ENCODE peak calls at places on chromosomes 12 and 14, in nine cellular contexts. S is endothelial cell of umbilical vein, L is esophagus muscularis mucosa, V is IMR-90, C is lower leg skin, R is thyroid gland, U is prostate gland, O is ovary, G is uterus. Q is an unnamed sample.

GRCh38 chr12:84507914-84508313 is 404.7 kb downstream of the SLC6A15 start:
- DNase-seq in S (no peak), L (no peak), V (no peak), C (no peak), R (no peak), U (no peak), O (no peak), G (no peak), Q (no peak)

GRCh38 chr14:25396128-25396527 is 346.2 kb upstream of the STXBP6 start:
- DNase-seq in S (peak; percentile 50), L (no peak), V (no peak), C (no peak), R (no peak), U (no peak), O (no peak), G (no peak), Q (no peak)

GRCh38 chr12:52521175-52521574 is 981 bp upstream of the KRT5 start:
- DNase-seq in S (no peak), L (peak; percentile 86), V (no peak), C (peak; percentile 85), R (no peak), U (peak; percentile 80), O (no peak), G (no peak), Q (no peak)

GRCh38 chr14:104344815-104345214 is 206.4 kb downstream of the KIF26A start:
- DNase-seq in S (no peak), L (no peak), V (no peak), C (no peak), R (no peak), U (no peak), O (no peak), G (no peak), Q (no peak)

GRCh38 chr12:53004582-53004981 is 1.7 kb upstream of the EIF4B start:
- DNase-seq in S (no peak), L (no peak), V (peak; percentile 24), C (no peak), R (no peak), U (no peak), O (no peak), G (no peak), Q (peak; percentile 30)

GRCh38 chr12:94495458-94496137 is 35.9 kb upstream of the CEP83 start:
- DNase-seq in S (no peak), L (no peak), V (no peak), C (no peak), R (no peak), U (no peak), O (no peak), G (no peak), Q (no peak)

GRCh38 chr14:73741386-73741875 is 27.2 kb upstream of the PNMA1 start:
- DNase-seq in S (peak; percentile 97), L (no peak), V (peak; percentile 66), C (peak; percentile 95), R (peak; percentile 65), U (no peak), O (peak; percentile 71), G (peak; percentile 66), Q (peak; percentile 98)

GRCh38 chr12:2384533-2385328 is 331.9 kb downstream of the CACNA1C start:
- DNase-seq in S (no peak), L (no peak), V (peak; percentile 87), C (peak; percentile 61), R (no peak), U (no peak), O (no peak), G (peak; percentile 62), Q (no peak)

GRCh38 chr12:124465473-124465872 is 101.9 kb downstream of the NCOR2 start:
- DNase-seq in S (no peak), L (no peak), V (no peak), C (no peak), R (no peak), U (no peak), O (no peak), G (no peak), Q (no peak)

GRCh38 chr12:123488539-123489230 is 30.7 kb downstream of the SNRNP35 start:
- DNase-seq in S (no peak), L (no peak), V (no peak), C (no peak), R (no peak), U (no peak), O (no peak), G (no peak), Q (no peak)

GRCh38 chr12:63862187-63863107 is 17.9 kb downstream of the SRGAP1 start:
- DNase-seq in S (peak; percentile 19), L (peak; percentile 8), V (no peak), C (no peak), R (peak; percentile 86), U (peak; percentile 24), O (no peak), G (no peak), Q (no peak)

GRCh38 chr12:74334770-74335169 is 202.9 kb upstream of the ATXN7L3B start:
- DNase-seq in S (peak; percentile 4), L (no peak), V (peak; percentile 6), C (no peak), R (no peak), U (no peak), O (no peak), G (no peak), Q (no peak)

GRCh38 chr12:68129979-68130378 is 29.6 kb downstream of the IFNG start:
- DNase-seq in S (no peak), L (no peak), V (no peak), C (no peak), R (no peak), U (no peak), O (no peak), G (no peak), Q (no peak)

GRCh38 chr12:15629108-15629507 is 160.1 kb downstream of the EPS8 start:
- DNase-seq in S (peak; percentile 90), L (no peak), V (peak; percentile 98), C (peak; percentile 86), R (peak; percentile 61), U (peak; percentile 7), O (peak; percentile 57), G (peak; percentile 72), Q (peak; percentile 22)
- H3K4me3 ChIP-seq in S (no peak overlapping the region), L (peak overlapping the region; percentile 15), V (no peak overlapping the region), C (no peak overlapping the region), R (no peak overlapping the region), U (no peak overlapping the region), O (no peak overlapping the region), G (no peak overlapping the region), Q (no peak overlapping the region)

DNA sequence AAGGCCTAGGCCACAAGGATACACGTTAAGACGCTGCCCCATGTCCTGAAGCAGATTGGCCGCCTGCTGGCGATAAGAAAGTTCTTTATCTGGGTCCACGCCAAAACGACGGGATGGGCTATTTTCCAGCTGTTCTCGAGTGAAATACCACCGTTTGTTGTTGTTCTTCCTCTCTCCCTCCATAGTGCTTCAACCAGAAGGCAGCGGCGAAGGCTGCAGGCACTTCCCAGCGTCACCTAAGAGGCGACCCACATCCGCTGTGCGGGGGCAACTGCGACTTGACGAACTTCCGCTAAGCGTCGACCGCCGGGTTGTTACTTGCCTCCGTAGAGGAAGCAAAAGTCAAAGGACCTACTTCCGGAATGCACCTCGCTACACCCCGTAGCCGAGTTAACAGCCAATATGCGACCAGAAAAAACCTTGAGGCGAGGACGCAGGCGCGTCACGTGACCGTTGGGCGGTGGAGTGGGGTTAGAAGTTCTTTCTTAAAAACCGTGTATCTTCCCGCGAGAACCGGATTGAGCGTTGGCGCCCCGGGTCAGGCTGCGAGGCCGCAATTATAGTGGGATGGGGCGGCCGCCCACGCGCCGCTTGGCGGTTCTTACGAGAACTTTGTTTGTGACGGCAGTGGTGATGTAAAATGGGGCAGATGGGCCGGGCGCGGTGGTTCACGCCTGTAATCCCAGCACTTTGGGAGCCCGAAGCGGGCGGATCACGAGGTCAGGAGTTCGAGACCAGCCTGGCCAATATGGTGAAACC is at the start of gene CCNT1:
- DNase-seq in S (peak; percentile 100), L (peak; percentile 100), V (peak; percentile 100), C (peak; percentile 100), R (peak; percentile 99), U (peak; percentile 97), O (peak; percentile 98), G (peak; percentile 98), Q (peak; percentile 100)
- TF ChIP-seq POLR2A in S (peak; percentile 61), L (peak; percentile 81), V (peak; percentile 94), C (no peak), R (peak; percentile 30), U (peak; percentile 16), O (peak; percentile 83), G (peak; percentile 23), Q (peak; percentile 68)

GRCh38 chr14:89163237-89163636 is 253.8 kb downstream of the FOXN3 start:
- DNase-seq in S (no peak), L (no peak), V (no peak), C (no peak), R (no peak), U (no peak), O (no peak), G (no peak), Q (no peak)

GRCh38 chr14:89165810-89166209 is 251.2 kb downstream of the FOXN3 start:
- DNase-seq in S (no peak), L (no peak), V (peak; percentile 10), C (no peak), R (no peak), U (no peak), O (no peak), G (no peak), Q (no peak)

GRCh38 chr14:89162586-89162985 is 254.4 kb downstream of the FOXN3 start:
- DNase-seq in S (no peak), L (no peak), V (no peak), C (no peak), R (no peak), U (no peak), O (no peak), G (no peak), Q (no peak)

GRCh38 chr14:89165189-89165809 is 251.7 kb downstream of the FOXN3 start:
- DNase-seq in S (peak; percentile 96), L (no peak), V (no peak), C (no peak), R (no peak), U (no peak), O (no peak), G (no peak), Q (peak; percentile 28)

DNA sequence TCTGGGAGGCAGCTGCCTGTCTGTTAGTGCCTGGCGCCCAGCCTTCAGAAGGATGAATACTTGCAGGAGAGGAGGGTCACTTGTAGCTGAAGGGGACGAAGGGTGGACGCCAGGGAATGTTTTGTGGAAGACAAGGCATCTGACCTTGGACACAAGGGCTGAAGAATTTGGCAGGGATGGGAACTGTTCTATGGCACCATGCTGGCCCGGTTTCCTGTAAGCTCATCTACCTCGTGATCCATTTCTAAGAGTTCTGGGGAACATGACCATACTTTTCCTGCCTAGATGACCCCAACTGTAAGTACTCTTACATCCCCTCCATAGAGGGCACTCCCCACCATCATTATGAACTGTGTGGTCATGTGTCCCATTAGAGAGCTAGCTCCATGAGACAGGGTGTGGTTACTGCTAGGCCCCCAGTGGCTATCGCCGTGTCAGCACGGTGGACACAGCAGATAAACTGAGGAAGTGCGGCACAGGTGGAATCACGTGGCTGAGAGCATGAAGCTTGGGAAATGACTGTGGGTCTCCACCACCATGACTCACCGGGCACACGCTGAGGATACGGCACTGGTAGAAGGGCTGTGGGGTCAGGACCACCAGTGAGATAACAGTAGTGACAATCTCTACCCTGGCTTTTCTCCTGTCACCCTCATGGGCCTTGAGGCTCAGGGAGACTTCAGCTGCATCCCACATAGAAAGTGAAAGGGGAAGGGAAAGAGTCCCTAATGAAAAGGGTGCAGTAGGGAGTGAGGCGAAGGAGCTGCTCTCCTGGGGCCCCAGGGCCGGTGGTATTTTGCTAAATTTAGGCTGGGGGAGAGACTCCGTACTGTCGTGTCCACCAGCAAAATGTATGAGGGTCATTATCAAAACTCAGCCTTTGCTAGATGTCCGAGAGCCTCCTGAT is 252.6 kb downstream of the FOXN3 start:
- DNase-seq in S (peak; percentile 16), L (no peak), V (no peak), C (no peak), R (no peak), U (no peak), O (no peak), G (no peak), Q (no peak)
- H3K4me3 ChIP-seq in S (no peak overlapping the region), L (peak overlapping the region; percentile 23), V (no peak overlapping the region), C (no peak overlapping the region), R (no peak overlapping the region), U (no peak overlapping the region), O (no peak overlapping the region), G (no peak overlapping the region), Q (no peak overlapping the region)

GRCh38 chr12:56864318-56864717 is 69.9 kb downstream of the SDR9C7 start:
- DNase-seq in S (no peak), L (no peak), V (no peak), C (no peak), R (no peak), U (no peak), O (no peak), G (no peak), Q (no peak)
- TF ChIP-seq POLR2A in S (no peak), L (no peak), V (no peak), C (no peak), R (no peak), U (no peak), O (no peak), G (no peak), Q (no peak)

Q was measured in NB4.